ENCODE peak calls at places on chromosome 18, in ten cellular contexts. One of them, this sample, is unnamed.

GRCh38 chr18:56326386-56327072 is 311.9 kb downstream of the TXNL1 start:
- DNase-seq in naive thymus-derived CD4-positive, alpha-beta T cell: no peak
- DNase-seq in MM.1S: no peak
- DNase-seq in CD8-positive, alpha-beta T cell: no peak
- DNase-seq in GM23338: peak
- DNase-seq in RWPE1: no peak
- DNase-seq in A549: no peak
- DNase-seq in hepatocyte: no peak
- DNase-seq in CD4-positive, CD25-positive, alpha-beta regulatory T cell: no peak
- DNase-seq in CD4-positive, alpha-beta T cell: no peak
- DNase-seq in this sample: no peak

GRCh38 chr18:23994361-23994902 is 20.1 kb upstream of the TTC39C start:
- DNase-seq in CD4-positive, alpha-beta T cell: peak
- DNase-seq in GM23338: peak
- DNase-seq in RWPE1: peak
- DNase-seq in naive thymus-derived CD4-positive, alpha-beta T cell: no peak
- DNase-seq in CD8-positive, alpha-beta T cell: no peak
- DNase-seq in A549: no peak
- DNase-seq in MM.1S: no peak
- DNase-seq in hepatocyte: peak
- DNase-seq in CD4-positive, CD25-positive, alpha-beta regulatory T cell: peak
- DNase-seq in this sample: no peak

GRCh38 chr18:75762758-75763157 is 335.3 kb upstream of the SMIM21 start:
- DNase-seq in CD4-positive, alpha-beta T cell: no peak
- DNase-seq in naive thymus-derived CD4-positive, alpha-beta T cell: no peak
- DNase-seq in CD8-positive, alpha-beta T cell: no peak
- DNase-seq in GM23338: no peak
- DNase-seq in RWPE1: no peak
- DNase-seq in CD4-positive, CD25-positive, alpha-beta regulatory T cell: no peak
- DNase-seq in A549: no peak
- DNase-seq in MM.1S: no peak
- DNase-seq in hepatocyte: no peak
- DNase-seq in this sample: no peak

GRCh38 chr18:5530623-5531022 is 13.2 kb downstream of the EPB41L3 start:
- DNase-seq in hepatocyte: no peak
- DNase-seq in CD8-positive, alpha-beta T cell: no peak
- DNase-seq in naive thymus-derived CD4-positive, alpha-beta T cell: no peak
- DNase-seq in MM.1S: no peak
- DNase-seq in CD4-positive, CD25-positive, alpha-beta regulatory T cell: no peak
- DNase-seq in GM23338: no peak
- DNase-seq in RWPE1: no peak
- DNase-seq in CD4-positive, alpha-beta T cell: no peak
- DNase-seq in A549: no peak
- DNase-seq in this sample: no peak

GRCh38 chr18:68840554-68841263 is 42.8 kb downstream of the CCDC102B start:
- DNase-seq in RWPE1: peak
- DNase-seq in hepatocyte: peak
- DNase-seq in CD4-positive, CD25-positive, alpha-beta regulatory T cell: no peak
- DNase-seq in CD4-positive, alpha-beta T cell: no peak
- DNase-seq in naive thymus-derived CD4-positive, alpha-beta T cell: no peak
- DNase-seq in GM23338: peak
- DNase-seq in A549: peak
- DNase-seq in MM.1S: no peak
- DNase-seq in CD8-positive, alpha-beta T cell: no peak
- DNase-seq in this sample: no peak

GRCh38 chr18:61554117-61554776 is 221.0 kb downstream of the CDH20 start:
- DNase-seq in GM23338: peak
- DNase-seq in CD4-positive, alpha-beta T cell: peak
- DNase-seq in A549: no peak
- DNase-seq in hepatocyte: no peak
- DNase-seq in CD8-positive, alpha-beta T cell: peak
- DNase-seq in CD4-positive, CD25-positive, alpha-beta regulatory T cell: peak
- DNase-seq in RWPE1: no peak
- DNase-seq in naive thymus-derived CD4-positive, alpha-beta T cell: peak
- DNase-seq in MM.1S: no peak
- DNase-seq in this sample: no peak

GRCh38 chr18:22282311-22283235 is 113.2 kb downstream of the GATA6 start:
- DNase-seq in MM.1S: no peak
- DNase-seq in CD4-positive, CD25-positive, alpha-beta regulatory T cell: peak
- DNase-seq in A549: peak
- DNase-seq in naive thymus-derived CD4-positive, alpha-beta T cell: peak
- DNase-seq in CD4-positive, alpha-beta T cell: no peak
- DNase-seq in CD8-positive, alpha-beta T cell: no peak
- DNase-seq in GM23338: peak
- DNase-seq in hepatocyte: peak
- DNase-seq in RWPE1: peak
- DNase-seq in this sample: no peak

GRCh38 chr18:76496200-76496890 is 1.3 kb upstream of the ZNF516 start:
- DNase-seq in CD4-positive, CD25-positive, alpha-beta regulatory T cell: peak
- DNase-seq in A549: no peak
- DNase-seq in CD4-positive, alpha-beta T cell: peak
- DNase-seq in CD8-positive, alpha-beta T cell: no peak
- DNase-seq in hepatocyte: peak
- DNase-seq in MM.1S: no peak
- DNase-seq in naive thymus-derived CD4-positive, alpha-beta T cell: peak
- DNase-seq in RWPE1: peak
- DNase-seq in GM23338: peak
- DNase-seq in this sample: peak

GRCh38 chr18:21678897-21679296 is 25.7 kb downstream of the ABHD3 start:
- DNase-seq in MM.1S: peak
- DNase-seq in CD4-positive, alpha-beta T cell: no peak
- DNase-seq in CD4-positive, CD25-positive, alpha-beta regulatory T cell: no peak
- DNase-seq in CD8-positive, alpha-beta T cell: no peak
- DNase-seq in RWPE1: no peak
- DNase-seq in hepatocyte: no peak
- DNase-seq in naive thymus-derived CD4-positive, alpha-beta T cell: no peak
- DNase-seq in GM23338: no peak
- DNase-seq in A549: no peak
- DNase-seq in this sample: no peak

GRCh38 chr18:5500158-5500939 is 43.4 kb downstream of the EPB41L3 start:
- DNase-seq in CD4-positive, CD25-positive, alpha-beta regulatory T cell: no peak
- DNase-seq in A549: no peak
- DNase-seq in GM23338: no peak
- DNase-seq in naive thymus-derived CD4-positive, alpha-beta T cell: no peak
- DNase-seq in hepatocyte: no peak
- DNase-seq in CD4-positive, alpha-beta T cell: no peak
- DNase-seq in MM.1S: no peak
- DNase-seq in CD8-positive, alpha-beta T cell: no peak
- DNase-seq in RWPE1: no peak
- DNase-seq in this sample: no peak

GRCh38 chr18:77220726-77221125 is 28.9 kb upstream of the GALR1 start:
- DNase-seq in CD4-positive, CD25-positive, alpha-beta regulatory T cell: no peak
- DNase-seq in RWPE1: no peak
- DNase-seq in MM.1S: no peak
- DNase-seq in A549: no peak
- DNase-seq in CD4-positive, alpha-beta T cell: no peak
- DNase-seq in GM23338: no peak
- DNase-seq in naive thymus-derived CD4-positive, alpha-beta T cell: no peak
- DNase-seq in hepatocyte: no peak
- DNase-seq in CD8-positive, alpha-beta T cell: no peak
- DNase-seq in this sample: no peak

GRCh38 chr18:54202851-54203250 is 21.6 kb downstream of the MBD2 start:
- DNase-seq in CD4-positive, alpha-beta T cell: no peak
- DNase-seq in CD4-positive, CD25-positive, alpha-beta regulatory T cell: no peak
- DNase-seq in A549: no peak
- DNase-seq in MM.1S: no peak
- DNase-seq in hepatocyte: no peak
- DNase-seq in GM23338: no peak
- DNase-seq in naive thymus-derived CD4-positive, alpha-beta T cell: no peak
- DNase-seq in RWPE1: no peak
- DNase-seq in CD8-positive, alpha-beta T cell: no peak
- DNase-seq in this sample: no peak

GRCh38 chr18:39909706-39910105 is 2045.3 kb upstream of the PIK3C3 start:
- DNase-seq in A549: no peak
- DNase-seq in hepatocyte: no peak
- DNase-seq in naive thymus-derived CD4-positive, alpha-beta T cell: no peak
- DNase-seq in GM23338: no peak
- DNase-seq in MM.1S: no peak
- DNase-seq in CD4-positive, alpha-beta T cell: no peak
- DNase-seq in RWPE1: no peak
- DNase-seq in CD8-positive, alpha-beta T cell: no peak
- DNase-seq in CD4-positive, CD25-positive, alpha-beta regulatory T cell: no peak
- DNase-seq in this sample: no peak

GRCh38 chr18:56711706-56712445 is 60.7 kb downstream of the WDR7 start:
- DNase-seq in hepatocyte: no peak
- DNase-seq in CD8-positive, alpha-beta T cell: no peak
- DNase-seq in GM23338: no peak
- DNase-seq in RWPE1: no peak
- DNase-seq in naive thymus-derived CD4-positive, alpha-beta T cell: no peak
- DNase-seq in A549: no peak
- DNase-seq in MM.1S: no peak
- DNase-seq in CD4-positive, alpha-beta T cell: no peak
- DNase-seq in CD4-positive, CD25-positive, alpha-beta regulatory T cell: no peak
- DNase-seq in this sample: no peak

GRCh38 chr18:77114564-77115391 is 17.8 kb downstream of the MBP start:
- DNase-seq in CD4-positive, CD25-positive, alpha-beta regulatory T cell: no peak
- DNase-seq in CD8-positive, alpha-beta T cell: peak
- DNase-seq in MM.1S: no peak
- DNase-seq in naive thymus-derived CD4-positive, alpha-beta T cell: no peak
- DNase-seq in hepatocyte: peak
- DNase-seq in CD4-positive, alpha-beta T cell: no peak
- DNase-seq in RWPE1: peak
- DNase-seq in GM23338: no peak
- DNase-seq in A549: peak
- DNase-seq in this sample: peak

GRCh38 chr18:57004366-57005121 is 142.3 kb upstream of the BOD1L2 start:
- DNase-seq in hepatocyte: peak
- DNase-seq in RWPE1: peak
- DNase-seq in naive thymus-derived CD4-positive, alpha-beta T cell: no peak
- DNase-seq in CD4-positive, alpha-beta T cell: no peak
- DNase-seq in CD4-positive, CD25-positive, alpha-beta regulatory T cell: peak
- DNase-seq in A549: no peak
- DNase-seq in MM.1S: peak
- DNase-seq in GM23338: no peak
- DNase-seq in CD8-positive, alpha-beta T cell: no peak
- DNase-seq in this sample: no peak

GRCh38 chr18:35136248-35136647 is 95.0 kb downstream of the MAPRE2 start:
- DNase-seq in GM23338: no peak
- DNase-seq in naive thymus-derived CD4-positive, alpha-beta T cell: no peak
- DNase-seq in RWPE1: no peak
- DNase-seq in MM.1S: no peak
- DNase-seq in A549: no peak
- DNase-seq in CD4-positive, alpha-beta T cell: no peak
- DNase-seq in CD8-positive, alpha-beta T cell: no peak
- DNase-seq in CD4-positive, CD25-positive, alpha-beta regulatory T cell: no peak
- DNase-seq in hepatocyte: no peak
- DNase-seq in this sample: no peak

GRCh38 chr18:24022141-24022540 is 7.6 kb downstream of the TTC39C start:
- DNase-seq in MM.1S: no peak
- DNase-seq in naive thymus-derived CD4-positive, alpha-beta T cell: no peak
- DNase-seq in CD4-positive, CD25-positive, alpha-beta regulatory T cell: no peak
- DNase-seq in CD8-positive, alpha-beta T cell: no peak
- DNase-seq in RWPE1: no peak
- DNase-seq in CD4-positive, alpha-beta T cell: no peak
- DNase-seq in A549: no peak
- DNase-seq in hepatocyte: no peak
- DNase-seq in GM23338: no peak
- DNase-seq in this sample: no peak

GRCh38 chr18:3836483-3836882 is 386.5 kb downstream of the TGIF1 start:
- DNase-seq in hepatocyte: no peak
- DNase-seq in GM23338: peak
- DNase-seq in RWPE1: no peak
- DNase-seq in MM.1S: no peak
- DNase-seq in CD4-positive, CD25-positive, alpha-beta regulatory T cell: no peak
- DNase-seq in CD4-positive, alpha-beta T cell: no peak
- DNase-seq in CD8-positive, alpha-beta T cell: no peak
- DNase-seq in naive thymus-derived CD4-positive, alpha-beta T cell: no peak
- DNase-seq in A549: no peak
- DNase-seq in this sample: no peak
- H3K27ac ChIP-seq in hepatocyte: no peak
- H3K27ac ChIP-seq in GM23338: no peak
- H3K27ac ChIP-seq in RWPE1: no peak
- H3K27ac ChIP-seq in MM.1S: no peak
- H3K27ac ChIP-seq in CD4-positive, CD25-positive, alpha-beta regulatory T cell: no peak
- H3K27ac ChIP-seq in CD4-positive, alpha-beta T cell: no peak
- H3K27ac ChIP-seq in CD8-positive, alpha-beta T cell: no peak
- H3K27ac ChIP-seq in naive thymus-derived CD4-positive, alpha-beta T cell: no peak
- H3K27ac ChIP-seq in A549: no peak
- H3K27ac ChIP-seq in this sample: no peak

DNA sequence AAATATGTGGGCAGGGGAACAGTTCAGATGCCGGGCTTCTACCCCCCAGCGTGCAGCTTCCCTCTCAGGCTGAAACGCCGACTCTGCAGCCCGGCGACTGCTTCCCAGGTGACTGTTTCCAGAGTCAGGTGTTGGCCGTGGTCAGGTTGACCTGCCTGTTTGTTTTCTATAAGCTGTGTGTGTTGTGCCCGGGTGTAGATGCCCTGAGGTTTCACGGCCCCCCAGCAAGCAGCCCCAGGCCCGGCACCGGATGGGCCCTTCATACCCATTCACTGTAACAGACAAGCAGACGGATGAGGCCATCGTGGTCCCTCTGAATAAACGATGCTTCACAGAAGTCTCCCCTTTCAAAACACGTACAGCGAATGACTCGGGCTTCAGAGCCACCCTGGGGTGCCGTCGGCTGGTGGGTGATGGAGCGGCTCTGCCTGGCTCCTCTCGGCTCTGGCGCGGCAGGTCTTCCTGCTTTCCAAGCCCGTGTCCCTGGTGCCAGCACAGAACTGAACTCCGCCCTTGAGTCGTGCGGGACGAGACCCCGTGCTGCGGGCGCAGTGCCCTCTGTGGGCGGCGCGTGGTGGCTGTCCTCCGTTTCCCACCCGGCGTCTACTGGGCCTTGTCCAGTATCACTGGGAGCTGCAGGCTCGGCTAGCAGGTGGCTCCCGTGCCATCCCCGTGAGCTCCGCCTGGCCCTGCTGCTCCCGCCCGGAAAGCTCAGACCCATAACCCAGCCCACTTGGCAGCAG is 15.0 kb upstream of the KCNG2 start:
- DNase-seq in A549: no peak
- DNase-seq in CD4-positive, alpha-beta T cell: no peak
- DNase-seq in hepatocyte: no peak
- DNase-seq in CD4-positive, CD25-positive, alpha-beta regulatory T cell: no peak
- DNase-seq in RWPE1: no peak
- DNase-seq in MM.1S: no peak
- DNase-seq in CD8-positive, alpha-beta T cell: no peak
- DNase-seq in naive thymus-derived CD4-positive, alpha-beta T cell: no peak
- DNase-seq in GM23338: peak
- DNase-seq in this sample: peak
- H3K27ac ChIP-seq in A549: no peak
- H3K27ac ChIP-seq in CD4-positive, alpha-beta T cell: no peak
- H3K27ac ChIP-seq in hepatocyte: no peak
- H3K27ac ChIP-seq in CD4-positive, CD25-positive, alpha-beta regulatory T cell: no peak
- H3K27ac ChIP-seq in RWPE1: no peak
- H3K27ac ChIP-seq in MM.1S: no peak
- H3K27ac ChIP-seq in CD8-positive, alpha-beta T cell: no peak
- H3K27ac ChIP-seq in naive thymus-derived CD4-positive, alpha-beta T cell: no peak
- H3K27ac ChIP-seq in GM23338: no peak
- H3K27ac ChIP-seq in this sample: no peak

GRCh38 chr18:49432602-49433001 is 27.8 kb downstream of the DYM start:
- DNase-seq in CD4-positive, CD25-positive, alpha-beta regulatory T cell: no peak
- DNase-seq in naive thymus-derived CD4-positive, alpha-beta T cell: no peak
- DNase-seq in CD8-positive, alpha-beta T cell: no peak
- DNase-seq in MM.1S: no peak
- DNase-seq in RWPE1: no peak
- DNase-seq in CD4-positive, alpha-beta T cell: no peak
- DNase-seq in hepatocyte: no peak
- DNase-seq in A549: no peak
- DNase-seq in GM23338: no peak
- DNase-seq in this sample: no peak
- H3K27ac ChIP-seq in CD4-positive, CD25-positive, alpha-beta regulatory T cell: no peak
- H3K27ac ChIP-seq in naive thymus-derived CD4-positive, alpha-beta T cell: no peak
- H3K27ac ChIP-seq in CD8-positive, alpha-beta T cell: no peak
- H3K27ac ChIP-seq in MM.1S: no peak
- H3K27ac ChIP-seq in RWPE1: no peak
- H3K27ac ChIP-seq in CD4-positive, alpha-beta T cell: no peak
- H3K27ac ChIP-seq in hepatocyte: no peak
- H3K27ac ChIP-seq in A549: no peak
- H3K27ac ChIP-seq in GM23338: no peak
- H3K27ac ChIP-seq in this sample: no peak

GRCh38 chr18:9239708-9240107 is 94.9 kb upstream of the TWSG1 start:
- DNase-seq in CD4-positive, CD25-positive, alpha-beta regulatory T cell: no peak
- DNase-seq in RWPE1: no peak
- DNase-seq in CD4-positive, alpha-beta T cell: no peak
- DNase-seq in GM23338: no peak
- DNase-seq in naive thymus-derived CD4-positive, alpha-beta T cell: no peak
- DNase-seq in MM.1S: no peak
- DNase-seq in CD8-positive, alpha-beta T cell: no peak
- DNase-seq in A549: no peak
- DNase-seq in hepatocyte: no peak
- DNase-seq in this sample: no peak
- H3K27ac ChIP-seq in CD4-positive, CD25-positive, alpha-beta regulatory T cell: no peak
- H3K27ac ChIP-seq in RWPE1: no peak
- H3K27ac ChIP-seq in CD4-positive, alpha-beta T cell: no peak
- H3K27ac ChIP-seq in GM23338: no peak
- H3K27ac ChIP-seq in naive thymus-derived CD4-positive, alpha-beta T cell: no peak
- H3K27ac ChIP-seq in MM.1S: no peak
- H3K27ac ChIP-seq in CD8-positive, alpha-beta T cell: no peak
- H3K27ac ChIP-seq in A549: no peak
- H3K27ac ChIP-seq in hepatocyte: no peak
- H3K27ac ChIP-seq in this sample: no peak